ENCODE peak calls at places on chromosomes 4 and X, in eight cellular contexts. K is NCI-H1092 treated with DMSO at 0.1 percent for 48 hours; L is amniotic stem cell; H is cardiac fibroblast; P is psoas muscle; J is stimulated activated CD4-positive, alpha-beta T cell treated with anti-CD3 and anti-CD28 coated beads, Interleukin-2, amount 100 ng/mL, for 4 hours; Z is A549; B is RKO. E is an unnamed sample.

GRCh38 chrX:56248492-56248891 is 16.3 kb downstream of the KLF8 start:
- DNase-seq in K (peak), L (no peak), H (peak), P (peak), J (peak), Z (peak), B (peak), E (peak)

GRCh38 chrX:110944323-110944761 is 148.7 kb upstream of the CHRDL1 start:
- DNase-seq in K (peak), L (no peak), H (no peak), P (peak), J (no peak), Z (no peak), B (no peak), E (peak)

GRCh38 chrX:120144178-120144844 is 14.1 kb upstream of the RHOXF2 start:
- DNase-seq in K (no peak), L (no peak), H (no peak), P (no peak), J (no peak), Z (no peak), B (no peak), E (no peak)

GRCh38 chr4:10108391-10108790 is 8.2 kb downstream of the WDR1 start:
- DNase-seq in K (no peak), L (no peak), H (no peak), P (no peak), J (no peak), Z (no peak), B (no peak), E (no peak)

GRCh38 chr4:55312491-55313101 is 33.4 kb upstream of the SRD5A3 start:
- DNase-seq in K (peak), L (no peak), H (peak), P (no peak), J (peak), Z (peak), B (peak), E (no peak)

GRCh38 chr4:121198261-121198660 is 34.1 kb upstream of the TNIP3 start:
- DNase-seq in K (no peak), L (no peak), H (no peak), P (no peak), J (no peak), Z (no peak), B (no peak), E (no peak)

GRCh38 chr4:114364857-114365256 is 233.8 kb upstream of the UGT8 start:
- DNase-seq in K (no peak), L (peak), H (peak), P (no peak), J (no peak), Z (peak), B (no peak), E (no peak)

GRCh38 chr4:6562931-6563901 is 11.8 kb upstream of the MAN2B2 start:
- DNase-seq in K (peak), L (no peak), H (peak), P (no peak), J (no peak), Z (no peak), B (no peak), E (peak)

GRCh38 chr4:139129206-139129605 is 47.8 kb downstream of the ELF2 start:
- DNase-seq in K (no peak), L (no peak), H (peak), P (no peak), J (no peak), Z (no peak), B (no peak), E (no peak)

GRCh38 chr4:1209821-1210220 is 37.4 kb upstream of the SPON2 start:
- DNase-seq in K (no peak), L (no peak), H (peak), P (peak), J (no peak), Z (no peak), B (no peak), E (no peak)

GRCh38 chr4:158849681-158850080 is 80.9 kb downstream of the FNIP2 start:
- DNase-seq in K (no peak), L (no peak), H (no peak), P (no peak), J (no peak), Z (no peak), B (no peak), E (no peak)

GRCh38 chrX:16212024-16212423 is 44.7 kb downstream of the MAGEB17 start:
- DNase-seq in K (no peak), L (no peak), H (peak), P (no peak), J (no peak), Z (peak), B (peak), E (no peak)

GRCh38 chr4:86493460-86493859 is 100.7 kb upstream of the PTPN13 start:
- DNase-seq in K (no peak), L (no peak), H (peak), P (no peak), J (no peak), Z (no peak), B (no peak), E (no peak)

GRCh38 chr4:182492456-182492855 is 249.3 kb downstream of the TENM3 start:
- DNase-seq in K (no peak), L (peak), H (peak), P (no peak), J (no peak), Z (no peak), B (no peak), E (no peak)

GRCh38 chr4:107519057-107519456 is 201.0 kb downstream of the PAPSS1 start:
- DNase-seq in K (no peak), L (peak), H (peak), P (no peak), J (no peak), Z (peak), B (peak), E (no peak)

GRCh38 chr4:7852568-7853185 is 87.0 kb downstream of the AFAP1 start:
- DNase-seq in K (no peak), L (no peak), H (peak), P (no peak), J (no peak), Z (no peak), B (no peak), E (no peak)

GRCh38 chr4:118826723-118827444 is 9.0 kb downstream of the SEC24D start:
- DNase-seq in K (no peak), L (no peak), H (no peak), P (no peak), J (no peak), Z (no peak), B (no peak), E (no peak)

GRCh38 chr4:40731792-40732245 is 17.9 kb upstream of the NSUN7 start:
- DNase-seq in K (peak), L (no peak), H (no peak), P (no peak), J (no peak), Z (no peak), B (no peak), E (peak)

GRCh38 chrX:2417205-2417604 is 83.6 kb downstream of the DHRSX start:
- DNase-seq in K (no peak), L (no peak), H (no peak), P (no peak), J (no peak), Z (no peak), B (peak), E (no peak)

GRCh38 chr4:52841707-52842456 is 20.2 kb upstream of the RASL11B start:
- DNase-seq in K (no peak), L (no peak), H (no peak), P (no peak), J (no peak), Z (no peak), B (no peak), E (no peak)

GRCh38 chrX:149937881-149938426 is 337 bp downstream of the EOLA2 start:
- DNase-seq in K (no peak), L (no peak), H (peak), P (peak), J (peak), Z (peak), B (no peak), E (peak)

GRCh38 chr4:188417181-188417580 is 277.9 kb downstream of the TRIML1 start:
- DNase-seq in K (peak), L (no peak), H (no peak), P (no peak), J (no peak), Z (peak), B (no peak), E (no peak)

GRCh38 chrX:54042609-54043010 is 1.7 kb downstream of the PHF8 start:
- DNase-seq in K (peak), L (peak), H (peak), P (peak), J (no peak), Z (peak), B (peak), E (peak)

GRCh38 chr4:145427991-145428390 is 53.7 kb upstream of the SMAD1 start:
- DNase-seq in K (no peak), L (no peak), H (no peak), P (no peak), J (no peak), Z (no peak), B (no peak), E (no peak)

GRCh38 chrX:20265221-20265725 is 1.4 kb downstream of the RPS6KA3 start:
- DNase-seq in K (peak), L (peak), H (peak), P (peak), J (peak), Z (peak), B (peak), E (peak)

GRCh38 chrX:905828-906566 is 275.4 kb downstream of the SHOX start:
- DNase-seq in K (no peak), L (no peak), H (no peak), P (no peak), J (no peak), Z (no peak), B (no peak), E (no peak)

GRCh38 chr4:138609943-138610350 is 367.8 kb upstream of the SLC7A11 start:
- DNase-seq in K (no peak), L (peak), H (peak), P (no peak), J (no peak), Z (no peak), B (peak), E (no peak)

GRCh38 chr4:138110815-138111214 is 131.3 kb downstream of the SLC7A11 start:
- DNase-seq in K (no peak), L (no peak), H (peak), P (no peak), J (no peak), Z (no peak), B (no peak), E (peak)

GRCh38 chrX:19544693-19545305 is 29.5 kb upstream of the MAP3K15 start:
- DNase-seq in K (peak), L (no peak), H (peak), P (no peak), J (peak), Z (peak), B (peak), E (peak)

GRCh38 chr4:115781528-115782146 is 668.2 kb upstream of the NDST4 start:
- DNase-seq in K (no peak), L (no peak), H (no peak), P (no peak), J (no peak), Z (no peak), B (no peak), E (no peak)

GRCh38 chr4:710916-711315 is 5.3 kb downstream of the PCGF3 start:
- DNase-seq in K (no peak), L (no peak), H (no peak), P (no peak), J (no peak), Z (no peak), B (no peak), E (no peak)

GRCh38 chr4:151418385-151418784 is 9.4 kb downstream of the FHIP1A start:
- DNase-seq in K (no peak), L (peak), H (peak), P (no peak), J (no peak), Z (no peak), B (peak), E (no peak)